ENCODE peak calls at places on chromosomes 13 and 19, in ten cellular contexts. Q, S, T, B, W, K, J, X, C and I are unnamed samples.

GRCh38 chr19:39907213-39907612 is 27.2 kb downstream of the FCGBP start:
- DNase-seq in Q (no peak), J (no peak), T (no peak), C (no peak), S (no peak), B (no peak), X (no peak), K (no peak), W (no peak), I (no peak)

GRCh38 chr13:80630685-80631121 is 289.8 kb upstream of the SPRY2 start:
- DNase-seq in C (no peak), S (no peak), B (no peak), J (no peak), X (no peak), Q (no peak), W (no peak), K (no peak), T (no peak), I (no peak)

GRCh38 chr19:49954092-49954825 is 6.7 kb downstream of the SIGLEC11 start:
- DNase-seq in X (no peak), K (no peak), W (peak; percentile 50), S (peak; percentile 27), B (no peak), T (no peak), J (no peak), Q (no peak), C (no peak), I (no peak)

GRCh38 chr19:51688665-51689571 is 4.2 kb upstream of the SPACA6 start:
- DNase-seq in C (peak; percentile 86), Q (no peak), S (peak; percentile 96), B (peak; percentile 90), W (peak; percentile 98), K (peak; percentile 93), X (peak; percentile 82), J (peak; percentile 94), T (peak; percentile 93), I (no peak)

GRCh38 chr19:21468791-21469190 is 36.6 kb upstream of the ZNF429 start:
- DNase-seq in X (no peak), C (peak; percentile 26), W (no peak), T (peak; percentile 25), S (no peak), J (no peak), Q (no peak), K (no peak), B (no peak), I (no peak)

GRCh38 chr13:110551284-110551683 is 10.2 kb downstream of the RAB20 start:
- DNase-seq in T (no peak), Q (no peak), W (peak; percentile 45), K (no peak), S (no peak), C (no peak), B (peak; percentile 47), J (no peak), X (no peak), I (no peak)

GRCh38 chr19:29528946-29529645 is 3.3 kb downstream of the VSTM2B start:
- DNase-seq in S (peak; percentile 15), J (peak; percentile 2), C (no peak), T (peak; percentile 36), X (no peak), W (no peak), B (no peak), K (peak; percentile 34), Q (no peak), I (no peak)

GRCh38 chr13:113119166-113119821 is 3.3 kb upstream of the F10 start:
- DNase-seq in B (no peak), J (no peak), Q (no peak), C (no peak), K (no peak), S (no peak), X (no peak), W (peak; percentile 32), T (no peak), I (no peak)

GRCh38 chr13:76971215-76971614 is 20.7 kb upstream of the CLN5 start:
- DNase-seq in B (no peak), J (no peak), S (no peak), W (no peak), C (no peak), X (no peak), T (no peak), K (no peak), Q (no peak), I (no peak)

GRCh38 chr19:14433454-14434156 is 499 bp downstream of the PKN1 start:
- DNase-seq in J (no peak), K (no peak), T (peak; percentile 79), B (peak; percentile 59), S (peak; percentile 39), C (peak; percentile 66), Q (peak; percentile 39), W (peak; percentile 85), X (peak; percentile 80), I (peak; percentile 65)

GRCh38 chr13:39836038-39836437 is 180.6 kb downstream of the COG6 start:
- DNase-seq in Q (no peak), K (no peak), J (peak; percentile 91), T (no peak), S (no peak), W (no peak), X (no peak), C (no peak), B (no peak), I (no peak)

GRCh38 chr13:32124743-32125142 is 93.2 kb downstream of the FRY start:
- DNase-seq in X (no peak), K (no peak), J (no peak), T (no peak), W (no peak), B (no peak), Q (no peak), C (no peak), S (no peak), I (no peak)

GRCh38 chr19:51259348-51260245 is 8.7 kb downstream of the SIGLECL1 start:
- DNase-seq in X (peak; percentile 20), J (peak; percentile 24), B (peak; percentile 48), S (peak; percentile 56), T (no peak), K (no peak), Q (no peak), C (peak; percentile 17), W (no peak), I (peak; percentile 82)

GRCh38 chr19:42350417-42350816 is 25.0 kb downstream of the MEGF8 start:
- DNase-seq in X (no peak), C (no peak), W (no peak), S (no peak), K (no peak), Q (no peak), J (no peak), B (no peak), T (no peak), I (no peak)
- H3K27ac ChIP-seq in X (no peak overlapping the region), C (no peak overlapping the region), W (no peak overlapping the region), S (no peak overlapping the region), K (no peak overlapping the region), Q (no peak overlapping the region), J (no peak overlapping the region), B (no peak overlapping the region), T (no peak overlapping the region), I (no peak overlapping the region)

GRCh38 chr19:55179570-55180484 is at the start of gene SYT5:
- DNase-seq in X (peak; percentile 62), S (peak; percentile 59), C (peak; percentile 55), T (no peak), J (peak; percentile 38), W (no peak), K (no peak), Q (peak; percentile 33), B (peak; percentile 86), I (peak; percentile 43)
- H3K27ac ChIP-seq in X (no peak within 1 kb of the TSS), S (no peak within 1 kb of the TSS), C (no peak within 1 kb of the TSS), T (no peak within 1 kb of the TSS), J (peak within 1 kb of the TSS; percentile 19), W (no peak within 1 kb of the TSS), K (no peak within 1 kb of the TSS), Q (peak within 1 kb of the TSS; percentile 36), B (no peak within 1 kb of the TSS), I (peak within 1 kb of the TSS; percentile 23)

GRCh38 chr19:35796645-35797542 is 15.8 kb downstream of the PRODH2 start:
- DNase-seq in C (no peak), S (no peak), Q (no peak), W (no peak), X (no peak), J (no peak), B (no peak), T (no peak), K (no peak), I (no peak)

GRCh38 chr19:35806597-35806996 is 6.0 kb downstream of the PRODH2 start:
- DNase-seq in W (no peak), K (no peak), X (no peak), T (no peak), S (no peak), C (no peak), J (no peak), Q (no peak), B (no peak), I (no peak)

GRCh38 chr19:35805518-35806102 is 7.0 kb downstream of the PRODH2 start:
- DNase-seq in S (no peak), X (no peak), T (no peak), J (no peak), W (no peak), Q (no peak), C (no peak), B (no peak), K (no peak), I (no peak)

GRCh38 chr19:35797663-35798062 is 15.0 kb downstream of the PRODH2 start:
- DNase-seq in S (no peak), Q (no peak), C (peak; percentile 44), T (peak; percentile 67), J (no peak), K (no peak), X (no peak), W (no peak), B (no peak), I (no peak)

GRCh38 chr19:35801828-35802227 is 10.8 kb downstream of the PRODH2 start:
- DNase-seq in B (no peak), J (no peak), K (no peak), S (no peak), W (no peak), X (no peak), C (no peak), T (no peak), Q (no peak), I (no peak)
- H3K27ac ChIP-seq in B (no peak overlapping the region), J (no peak overlapping the region), K (no peak overlapping the region), S (no peak overlapping the region), W (no peak overlapping the region), X (no peak overlapping the region), C (no peak overlapping the region), T (no peak overlapping the region), Q (no peak overlapping the region), I (no peak overlapping the region)

GRCh38 chr13:95643471-95643813 is 1.1 kb downstream of the DZIP1 start:
- DNase-seq in W (no peak), C (no peak), S (peak; percentile 58), J (peak; percentile 57), T (no peak), X (no peak), Q (no peak), B (peak; percentile 57), K (no peak), I (no peak)

GRCh38 chr13:95641961-95642621 is 2.4 kb downstream of the DZIP1 start:
- DNase-seq in W (peak; percentile 86), X (peak; percentile 38), Q (no peak), K (peak; percentile 58), B (peak; percentile 77), S (peak; percentile 77), J (peak; percentile 46), T (peak; percentile 69), C (peak; percentile 58), I (no peak)

GRCh38 chr13:95643814-95644598 is 500 bp downstream of the DZIP1 start:
- DNase-seq in C (peak; percentile 16), S (peak; percentile 74), B (peak; percentile 80), T (no peak), W (peak; percentile 76), X (no peak), K (peak; percentile 59), J (peak; percentile 62), Q (no peak), I (no peak)

GRCh38 chr13:95643009-95643408 is 1.5 kb downstream of the DZIP1 start:
- DNase-seq in X (no peak), C (no peak), S (no peak), W (no peak), K (no peak), Q (no peak), T (no peak), B (peak; percentile 17), J (no peak), I (no peak)

GRCh38 chr13:95644611-95645052 is at the start of gene DZIP1:
- DNase-seq in C (peak; percentile 79), S (peak; percentile 95), Q (no peak), W (peak; percentile 94), X (peak; percentile 54), J (peak; percentile 77), T (peak; percentile 75), B (peak; percentile 90), K (peak; percentile 83), I (no peak)
- H3K27ac ChIP-seq in C (peak within 1 kb of the TSS; percentile 49), S (peak within 1 kb of the TSS; percentile 58), Q (no peak within 1 kb of the TSS), W (peak within 1 kb of the TSS; percentile 71), X (peak within 1 kb of the TSS; percentile 47), J (peak within 1 kb of the TSS; percentile 36), T (peak within 1 kb of the TSS; percentile 36), B (peak within 1 kb of the TSS; percentile 64), K (peak within 1 kb of the TSS; percentile 50), I (no peak within 1 kb of the TSS)